ENCODE peak calls at places on chromosomes 3 and 15, in eight cellular contexts. Z is uterus, L is NB4, P is IMR-90, J is adrenal gland, Q is thyroid gland, K is suprapubic skin, C is stomach. I is an unnamed sample.

GRCh38 chr3:15795563-15796308 is 2.0 kb downstream of the ANKRD28 start:
- DNase-seq in Z (no peak), L (peak; percentile 62), P (peak; percentile 68), J (no peak), Q (no peak), K (no peak), C (no peak), I (no peak)

GRCh38 chr3:47096955-47097354 is 67.0 kb downstream of the SETD2 start:
- DNase-seq in Z (no peak), L (no peak), P (peak; percentile 77), J (no peak), Q (no peak), K (no peak), C (no peak), I (no peak)

GRCh38 chr3:112097378-112097777 is 11.2 kb downstream of the C3orf52 start:
- DNase-seq in Z (no peak), L (peak; percentile 1), P (peak; percentile 100), J (peak; percentile 74), Q (no peak), K (no peak), C (peak; percentile 51), I (no peak)

GRCh38 chr15:74400915-74401757 is 32.6 kb downstream of the SEMA7A start:
- DNase-seq in Z (no peak), L (peak; percentile 45), P (no peak), J (peak; percentile 51), Q (no peak), K (no peak), C (no peak), I (no peak)

GRCh38 chr3:176872771-176873209 is 324.5 kb downstream of the TBL1XR1 start:
- DNase-seq in Z (no peak), L (peak; percentile 51), P (peak; percentile 56), J (peak; percentile 65), Q (peak; percentile 65), K (no peak), C (peak; percentile 52), I (no peak)

GRCh38 chr3:123289336-123290106 is 87.8 kb downstream of the SEC22A start:
- DNase-seq in Z (no peak), L (no peak), P (no peak), J (no peak), Q (no peak), K (no peak), C (peak; percentile 16), I (peak; percentile 52)

GRCh38 chr3:127038476-127038875 is 55.6 kb downstream of the PLXNA1 start:
- DNase-seq in Z (no peak), L (no peak), P (no peak), J (no peak), Q (no peak), K (no peak), C (no peak), I (no peak)

GRCh38 chr3:1439395-1439794 is 346.6 kb downstream of the CNTN6 start:
- DNase-seq in Z (no peak), L (peak; percentile 33), P (no peak), J (peak; percentile 8), Q (peak; percentile 3), K (no peak), C (peak; percentile 27), I (no peak)

GRCh38 chr3:165406425-165406824 is 210.2 kb upstream of the SLITRK3 start:
- DNase-seq in Z (no peak), L (no peak), P (no peak), J (no peak), Q (no peak), K (no peak), C (no peak), I (no peak)

GRCh38 chr3:138023754-138024153 is 13.8 kb downstream of the CLDN18 start:
- DNase-seq in Z (no peak), L (no peak), P (no peak), J (no peak), Q (no peak), K (no peak), C (peak; percentile 45), I (no peak)

DNA sequence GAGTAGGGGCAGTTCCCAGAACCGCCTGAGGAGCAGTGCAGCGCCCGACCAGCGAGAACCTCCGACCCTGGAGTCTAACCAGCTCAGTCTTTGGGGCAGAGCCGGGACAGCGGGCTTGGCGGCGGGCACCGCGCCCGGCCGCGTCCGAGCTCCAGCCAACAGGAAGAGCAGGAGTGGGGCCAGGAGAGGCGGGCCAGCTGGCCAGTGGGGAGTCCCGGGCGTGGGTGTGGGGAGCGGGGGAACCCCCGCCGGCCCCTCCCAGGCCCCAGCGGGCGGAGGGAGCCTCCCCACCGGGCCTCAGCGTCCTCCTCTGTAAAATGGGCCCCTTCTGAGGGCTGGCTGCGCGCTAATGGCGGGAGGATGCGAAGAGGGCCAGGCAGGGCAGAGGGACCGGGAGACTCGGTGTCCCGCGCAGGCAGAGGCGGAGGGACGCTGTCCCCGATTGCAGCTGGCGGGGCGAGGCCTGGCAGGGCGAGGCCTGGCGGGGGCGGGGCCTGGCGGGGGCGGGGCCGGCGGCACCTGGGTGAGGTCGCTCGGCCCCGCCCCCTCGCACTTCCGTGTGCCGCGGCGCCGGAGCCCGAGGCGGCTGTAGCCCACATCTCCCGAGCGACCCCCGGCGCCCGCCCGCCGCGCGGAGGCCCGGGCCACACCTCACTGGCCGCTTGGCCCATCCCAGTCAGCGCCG is at the start of gene PRKCD:
- DNase-seq in Z (peak; percentile 76), L (peak; percentile 84), P (peak; percentile 78), J (peak; percentile 94), Q (peak; percentile 93), K (peak; percentile 89), C (peak; percentile 91), I (no peak)
- TF ChIP-seq POLR2A in Z (peak; percentile 68), L (peak; percentile 46), P (no peak), J (peak; percentile 86), Q (no peak), K (peak; percentile 52), C (no peak), I (no peak)

DNA sequence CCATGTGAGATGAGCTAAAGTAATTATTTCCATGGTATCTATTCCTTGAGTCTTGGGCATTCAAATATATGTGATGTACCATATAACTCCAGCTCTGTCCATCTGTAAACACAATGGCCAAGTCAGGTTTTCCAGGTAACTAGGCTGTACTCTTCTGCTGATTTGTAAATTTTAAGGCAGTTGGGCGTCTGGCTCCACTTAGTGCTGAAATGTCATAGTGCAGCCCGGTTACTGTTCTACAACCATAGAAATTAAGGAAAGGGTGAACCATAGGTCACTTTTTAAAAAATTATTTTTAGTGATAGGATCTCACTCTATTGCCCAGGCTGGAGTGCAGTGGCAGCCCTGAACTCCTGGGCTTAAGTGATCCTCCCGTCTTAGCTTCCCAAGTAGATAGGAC is 44.7 kb upstream of the GOLM2 start:
- DNase-seq in Z (no peak), L (no peak), P (no peak), J (no peak), Q (no peak), K (no peak), C (no peak), I (no peak)
- TF ChIP-seq CTCF in Z (no peak), L (no peak), P (peak; percentile 20), J (no peak), Q (no peak), K (no peak), C (no peak), I (no peak)

GRCh38 chr3:107208100-107208499 is 169.1 kb upstream of the CCDC54 start:
- DNase-seq in Z (peak; percentile 72), L (peak; percentile 58), P (peak; percentile 99), J (peak; percentile 75), Q (peak; percentile 11), K (no peak), C (no peak), I (no peak)
- TF ChIP-seq POLR2A in Z (no peak), L (no peak), P (no peak), J (no peak), Q (no peak), K (no peak), C (no peak), I (no peak)

GRCh38 chr3:150699068-150699635 is 4.6 kb downstream of the ERICH6 start:
- DNase-seq in Z (no peak), L (peak; percentile 25), P (peak; percentile 53), J (no peak), Q (no peak), K (no peak), C (no peak), I (no peak)

GRCh38 chr3:150703756-150704344 is at the start of gene ERICH6:
- DNase-seq in Z (peak; percentile 88), L (peak; percentile 86), P (peak; percentile 85), J (peak; percentile 94), Q (peak; percentile 91), K (peak; percentile 95), C (peak; percentile 93), I (no peak)
- TF ChIP-seq CTCF in Z (peak; percentile 23), L (no peak), P (peak; percentile 3), J (peak; percentile 21), Q (peak; percentile 4), K (peak; percentile 16), C (peak; percentile 26), I (no peak)

GRCh38 chr3:196782496-196782895 is 42.8 kb downstream of the PAK2 start:
- DNase-seq in Z (no peak), L (no peak), P (no peak), J (no peak), Q (no peak), K (no peak), C (no peak), I (no peak)
- TF ChIP-seq POLR2A in Z (no peak), L (no peak), P (no peak), J (no peak), Q (no peak), K (no peak), C (no peak), I (no peak)

DNA sequence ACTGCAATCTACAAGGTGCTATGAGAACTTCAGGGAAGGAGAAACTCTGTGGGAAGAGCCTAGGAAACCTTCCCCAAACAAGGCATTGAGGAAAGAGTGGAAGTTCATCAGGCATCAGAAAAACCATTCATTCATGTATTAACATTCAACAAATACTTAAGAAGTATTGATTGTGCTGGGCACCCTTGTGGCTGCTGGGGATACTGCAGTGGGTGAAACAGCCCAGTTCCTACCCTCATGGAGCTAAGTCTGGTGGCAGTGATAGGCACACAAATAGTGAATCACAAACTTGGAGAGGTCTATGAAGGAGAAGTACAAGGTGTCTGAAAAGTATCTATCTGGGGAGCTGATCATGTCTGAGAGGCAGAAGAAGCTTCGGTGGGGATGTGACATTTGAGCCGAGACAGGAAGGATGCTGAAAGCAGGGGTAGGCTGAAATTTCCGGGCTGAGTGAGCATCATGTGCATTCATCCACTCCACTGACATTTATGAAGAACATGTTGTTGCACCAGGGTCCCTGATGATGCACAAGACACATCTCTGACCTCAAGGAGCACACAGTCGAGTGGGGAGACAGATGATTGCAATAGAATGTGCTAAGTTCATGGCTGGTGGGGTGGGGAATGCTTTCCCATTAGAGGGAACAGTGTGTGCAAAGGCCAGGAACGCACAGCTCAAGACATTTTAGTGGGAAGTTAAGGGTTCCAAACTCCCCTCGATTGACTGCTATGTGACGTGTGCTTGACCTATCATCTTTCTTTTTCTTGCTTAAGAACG is 309.0 kb upstream of the ICE2 start:
- DNase-seq in Z (no peak), L (peak; percentile 7), P (no peak), J (no peak), Q (no peak), K (no peak), C (no peak), I (no peak)
- TF ChIP-seq CTCF in Z (no peak), L (peak; percentile 51), P (peak; percentile 31), J (peak; percentile 15), Q (peak; percentile 35), K (peak; percentile 25), C (no peak), I (no peak)

GRCh38 chr3:12829886-12830784 is 11.2 kb downstream of the RPL32 start:
- DNase-seq in Z (no peak), L (peak; percentile 26), P (no peak), J (no peak), Q (no peak), K (no peak), C (no peak), I (no peak)
- TF ChIP-seq POLR2A in Z (no peak), L (no peak), P (no peak), J (no peak), Q (no peak), K (no peak), C (no peak), I (no peak)

GRCh38 chr15:66481107-66481856 is 16.3 kb downstream of the SNAPC5 start:
- DNase-seq in Z (no peak), L (no peak), P (peak; percentile 38), J (no peak), Q (no peak), K (no peak), C (no peak), I (no peak)
- TF ChIP-seq CTCF in Z (no peak), L (no peak), P (no peak), J (no peak), Q (no peak), K (no peak), C (no peak), I (no peak)